ENCODE peak calls at places on chromosome X, in ten cellular contexts. F, B, E, H, G, M, R, Q, D and Z are unnamed samples.

GRCh38 chrX:119685225-119686066 is 7.5 kb downstream of the SEPTIN6 start:
- DNase-seq in F (no peak), B (peak), E (peak), H (no peak), G (peak), M (peak), R (peak), Q (no peak), D (no peak), Z (no peak)

GRCh38 chrX:69307736-69308135 is 142.5 kb upstream of the PJA1 start:
- DNase-seq in F (no peak), B (no peak), E (no peak), H (no peak), G (no peak), M (no peak), R (no peak), Q (no peak), D (no peak), Z (no peak)

GRCh38 chrX:47751670-47752069 is 85.0 kb upstream of the ZNF81 start:
- DNase-seq in F (peak), B (peak), E (peak), H (peak), G (no peak), M (peak), R (no peak), Q (peak), D (peak), Z (no peak)

GRCh38 chrX:87006561-87006960 is 511.0 kb upstream of the KLHL4 start:
- DNase-seq in F (no peak), B (no peak), E (no peak), H (no peak), G (no peak), M (no peak), R (no peak), Q (no peak), D (no peak), Z (no peak)

GRCh38 chrX:108001218-108001814 is 19.1 kb upstream of the TEX13B start:
- DNase-seq in F (no peak), B (no peak), E (no peak), H (no peak), G (peak), M (peak), R (peak), Q (peak), D (peak), Z (no peak)

GRCh38 chrX:44974462-44974861 is 101.5 kb downstream of the KDM6A start:
- DNase-seq in F (no peak), B (no peak), E (no peak), H (no peak), G (no peak), M (no peak), R (no peak), Q (no peak), D (no peak), Z (no peak)

GRCh38 chrX:27964432-27964831 is 16.8 kb downstream of the DCAF8L1 start:
- DNase-seq in F (no peak), B (no peak), E (no peak), H (no peak), G (no peak), M (no peak), R (no peak), Q (peak), D (no peak), Z (no peak)

GRCh38 chrX:79325263-79325958 is 41.7 kb downstream of the ITM2A start:
- DNase-seq in F (no peak), B (peak), E (no peak), H (peak), G (no peak), M (peak), R (no peak), Q (no peak), D (no peak), Z (peak)